ENCODE peak calls at places on chromosomes 5 and 9, in seven cellular contexts. E is PC-9, Z is BE2C, C is mammary epithelial cell, L is lung, A is left ventricle myocardium inferior, O is dorsolateral prefrontal cortex. P is an unnamed sample. For H3K27me3, the result is how much of the 10 kb centered on the place peaks cover.

GRCh38 chr9:6779417-6780241 is 21.9 kb downstream of the KDM4C start:
- DNase-seq in E (no peak), C (no peak), A (no peak), Z (peak), L (no peak), O (no peak), P (no peak)

GRCh38 chr5:14440598-14441401 is 140.8 kb upstream of the OTULINL start:
- DNase-seq in C (no peak), L (no peak), O (peak), A (peak), E (no peak), Z (peak), P (peak)

GRCh38 chr9:134371731-134372130 is 45.5 kb downstream of the RXRA start:
- DNase-seq in L (peak), Z (no peak), O (no peak), C (peak), E (no peak), A (peak), P (no peak)

GRCh38 chr9:97908736-97909135 is 13.6 kb downstream of the TRMO start:
- DNase-seq in O (no peak), Z (no peak), E (no peak), L (no peak), C (no peak), A (no peak), P (no peak)

GRCh38 chr5:135993248-135993893 is 35.4 kb upstream of the TGFBI start:
- DNase-seq in L (no peak), A (no peak), O (no peak), C (no peak), Z (no peak), E (no peak), P (peak)

GRCh38 chr9:2478421-2478820 is 143.2 kb upstream of the VLDLR start:
- DNase-seq in Z (no peak), L (no peak), E (no peak), A (no peak), O (no peak), C (no peak), P (no peak)

GRCh38 chr9:121240394-121241145 is 27.4 kb upstream of the GSN start:
- DNase-seq in C (no peak), L (no peak), O (no peak), A (no peak), E (no peak), Z (no peak), P (no peak)

GRCh38 chr5:149603210-149603609 is 21.9 kb downstream of the ARHGEF37 start:
- DNase-seq in C (peak), E (no peak), A (no peak), O (no peak), L (no peak), Z (no peak), P (no peak)

GRCh38 chr9:6609499-6610016 is 36.0 kb downstream of the GLDC start:
- DNase-seq in C (no peak), A (no peak), Z (no peak), O (no peak), L (no peak), E (no peak), P (no peak)

GRCh38 chr5:87650284-87650683 is 237.6 kb upstream of the CCNH start:
- DNase-seq in E (no peak), L (no peak), Z (no peak), C (peak), O (no peak), A (no peak), P (no peak)

GRCh38 chr9:135773677-135774238 is 71.8 kb downstream of the KCNT1 start:
- DNase-seq in A (no peak), Z (no peak), E (no peak), L (no peak), O (no peak), C (no peak), P (no peak)

GRCh38 chr9:105059260-105059659 is 131.3 kb upstream of the ABCA1 start:
- DNase-seq in Z (no peak), O (no peak), C (no peak), E (no peak), A (no peak), L (no peak), P (no peak)

GRCh38 chr5:112005533-112005926 is 248.5 kb upstream of the NREP start:
- DNase-seq in O (no peak), L (no peak), Z (no peak), E (no peak), C (no peak), A (no peak), P (peak)

GRCh38 chr5:67249590-67249895 is 52.9 kb upstream of the CD180 start:
- DNase-seq in L (no peak), Z (no peak), O (no peak), E (no peak), A (no peak), C (no peak), P (no peak)

GRCh38 chr9:110555551-110555950 is 24.0 kb downstream of the SVEP1 start:
- DNase-seq in C (no peak), E (no peak), O (no peak), L (no peak), Z (no peak), A (no peak), P (no peak)

GRCh38 chr5:15757103-15757502 is 257.1 kb downstream of the FBXL7 start:
- DNase-seq in O (no peak), A (no peak), E (no peak), L (no peak), C (no peak), Z (no peak), P (peak)

GRCh38 chr5:23314827-23315226 is 192.6 kb upstream of the PRDM9 start:
- DNase-seq in A (no peak), Z (no peak), E (no peak), L (no peak), C (peak), O (no peak), P (no peak)

GRCh38 chr9:73613092-73613701 is 461.5 kb downstream of the ANXA1 start:
- DNase-seq in L (no peak), O (peak), C (no peak), Z (no peak), E (no peak), A (no peak), P (no peak)

GRCh38 chr5:82356808-82357671 is 78.9 kb upstream of the RPS23 start:
- DNase-seq in Z (no peak), O (no peak), L (peak), C (peak), E (peak), A (peak), P (peak)

GRCh38 chr5:103624748-103625147 is 62.2 kb upstream of the NUDT12 start:
- DNase-seq in A (no peak), O (no peak), L (no peak), C (no peak), E (no peak), Z (no peak), P (no peak)

GRCh38 chr9:132079391-132080071 is at the start of gene MED27:
- DNase-seq in L (peak), C (peak), O (peak), A (peak), Z (peak), E (peak), P (peak)

GRCh38 chr9:35945341-35946018 is 12.5 kb downstream of the OR2S2 start:
- DNase-seq in O (peak), Z (peak), E (peak), L (peak), A (peak), C (peak), P (peak)
- H3K4me3 ChIP-seq in O (peak), Z (peak), E (no peak), L (no peak), A (peak), C (peak), P (no peak)

GRCh38 chr9:5402217-5402616 is 35.5 kb downstream of the PLGRKT start:
- DNase-seq in A (no peak), E (no peak), L (no peak), O (no peak), Z (no peak), C (no peak), P (no peak)
- TF ChIP-seq CTCF in A (no peak), E (no peak), L (no peak), O (no peak), Z (no peak), C (no peak), P (no peak)

GRCh38 chr5:173281910-173282309 is 46.3 kb downstream of the STC2 start:
- DNase-seq in A (no peak), L (no peak), E (no peak), C (no peak), O (no peak), Z (no peak), P (no peak)
- H3K27me3 ChIP-seq in A (half or more), L (under half), E (under half), C (under half), O (under half), Z (under half), P (under half)

DNA sequence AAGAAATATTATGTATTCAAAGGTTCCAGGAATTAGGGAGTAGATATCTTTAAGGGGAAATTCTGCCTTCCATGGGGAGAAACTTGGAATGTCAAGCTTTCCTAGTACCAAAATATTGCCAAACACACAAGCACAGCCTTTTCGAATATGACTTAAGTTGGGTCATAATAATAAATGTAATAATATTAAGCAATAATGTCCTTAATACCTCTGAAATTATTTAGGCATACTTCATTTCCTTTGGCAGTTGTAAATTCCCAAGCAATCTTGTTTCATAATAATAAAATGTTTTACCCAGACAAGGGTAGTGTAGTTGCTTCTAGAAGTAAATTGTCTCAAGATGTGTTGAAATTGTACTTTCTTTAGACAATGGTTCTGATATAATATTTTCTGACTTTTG is 630.4 kb upstream of the CDH18 start:
- DNase-seq in A (no peak), C (no peak), E (no peak), O (no peak), Z (no peak), L (no peak), P (no peak)
- H3K4me3 ChIP-seq in A (no peak), C (no peak), E (no peak), O (no peak), Z (no peak), L (no peak), P (no peak)

GRCh38 chr5:73764996-73765395 is 139.0 kb downstream of the ARHGEF28 start:
- DNase-seq in A (no peak), O (no peak), Z (no peak), C (no peak), E (no peak), L (no peak), P (no peak)
- TF ChIP-seq CTCF in A (no peak), O (no peak), Z (no peak), C (no peak), E (no peak), L (no peak), P (no peak)

DNA sequence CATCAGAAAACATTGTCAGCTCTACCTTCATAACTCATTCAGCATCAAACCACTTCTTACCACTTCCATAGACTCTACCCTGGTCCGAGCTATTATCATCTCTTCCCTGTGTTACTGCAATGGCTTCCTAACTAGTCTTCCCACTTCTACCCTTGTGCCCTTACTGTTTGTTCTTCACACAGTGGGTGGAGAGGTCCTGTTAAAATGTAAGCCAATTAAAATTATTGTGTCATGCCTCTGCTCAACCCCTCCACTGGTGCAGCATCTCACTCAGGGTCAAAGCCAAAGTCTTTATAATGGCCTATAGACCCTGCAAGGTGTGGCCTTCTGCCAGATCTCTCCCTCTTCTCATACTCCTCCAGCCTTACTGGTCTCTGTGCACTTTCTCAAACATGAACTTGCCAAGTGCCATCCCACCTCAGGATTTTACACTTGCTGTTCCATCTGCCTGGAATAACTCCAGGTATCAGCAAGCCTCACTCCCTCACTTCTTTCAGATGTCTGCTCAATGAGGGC is 22.8 kb upstream of the ARAP3 start:
- DNase-seq in E (no peak), A (no peak), Z (no peak), L (no peak), O (no peak), C (no peak), P (no peak)
- H3K27me3 ChIP-seq in E (under half), A (under half), Z (under half), L (under half), O (under half), C (under half), P (half or more)

GRCh38 chr9:14993891-14994554 is 83.8 kb upstream of the FREM1 start:
- DNase-seq in L (no peak), O (no peak), Z (no peak), E (no peak), C (no peak), A (no peak), P (no peak)

GRCh38 chr9:14992025-14992424 is 81.8 kb upstream of the FREM1 start:
- DNase-seq in L (no peak), O (no peak), E (no peak), A (no peak), C (no peak), Z (no peak), P (no peak)

GRCh38 chr9:14992516-14992915 is 82.3 kb upstream of the FREM1 start:
- DNase-seq in C (no peak), L (no peak), E (peak), O (no peak), A (no peak), Z (no peak), P (no peak)

GRCh38 chr9:14994738-14995137 is 84.5 kb upstream of the FREM1 start:
- DNase-seq in C (no peak), E (no peak), Z (no peak), A (no peak), O (no peak), L (no peak), P (no peak)

DNA sequence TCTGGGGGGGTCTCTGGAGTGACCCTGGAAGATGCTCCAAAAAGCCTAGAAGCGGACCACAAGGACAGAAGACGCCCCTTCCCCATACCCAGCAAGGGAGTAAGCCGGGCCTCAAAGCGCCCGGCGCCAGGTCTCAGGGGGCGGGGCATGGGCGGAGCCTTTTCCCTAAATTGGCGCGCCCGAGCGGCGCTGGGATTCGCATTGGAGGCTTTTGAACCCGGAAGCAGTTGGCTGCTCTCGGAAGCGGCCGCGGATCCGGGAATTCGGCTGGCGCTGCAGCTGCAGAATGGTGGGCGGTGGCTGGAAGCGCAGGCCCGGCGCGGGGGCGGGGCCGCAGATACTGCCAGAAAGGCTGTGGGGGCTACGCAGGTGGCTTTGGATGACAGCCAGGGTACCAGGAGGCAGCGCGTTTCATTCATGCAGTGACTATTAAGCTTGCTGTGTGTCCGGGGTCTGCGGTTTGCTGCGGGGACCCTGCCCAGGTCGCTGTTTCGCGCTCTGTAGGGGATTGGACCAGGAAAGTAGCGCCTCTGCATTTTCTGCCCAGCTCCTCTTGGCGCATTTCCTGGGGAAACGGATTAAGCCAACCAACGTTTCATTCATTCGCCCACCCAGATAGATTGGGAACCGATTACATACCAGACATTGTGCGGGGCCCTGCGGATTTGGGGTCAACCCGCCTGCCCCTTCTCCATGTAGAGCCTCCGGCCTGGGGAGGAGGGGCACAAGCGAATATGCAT is 83.0 kb upstream of the FREM1 start:
- DNase-seq in C (peak), Z (peak), L (peak), A (peak), E (peak), O (peak), P (peak)
- H3K4me3 ChIP-seq in C (peak), Z (peak), L (peak), A (peak), E (peak), O (peak), P (peak)

GRCh38 chr9:107637421-107638420 is 148.2 kb upstream of the KLF4 start:
- DNase-seq in E (peak), C (peak), A (peak), Z (peak), O (peak), L (peak), P (peak)
- TF ChIP-seq CTCF in E (no peak), C (no peak), A (peak), Z (no peak), O (no peak), L (no peak), P (no peak)

GRCh38 chr5:174723315-174723978 is 935 bp upstream of the MSX2 start:
- DNase-seq in A (no peak), Z (no peak), L (no peak), E (no peak), C (no peak), O (no peak), P (no peak)
- H3K27me3 ChIP-seq in A (half or more), Z (under half), L (under half), E (half or more), C (under half), O (half or more), P (under half)